ENCODE peak calls at places on chromosome 2, in eight cellular contexts. J, N, W, K, P, E, Z and O are unnamed samples. For H3K4me1 and H3K9me3, the result is how much of the 10 kb centered on the place peaks cover.

GRCh38 chr2:68185541-68186164 is 28.0 kb downstream of the PNO1 start:
- DNase-seq in J (no peak), N (no peak), W (peak), K (peak), P (peak), E (peak), Z (peak), O (peak)

GRCh38 chr2:4763009-4763408 is 929.2 kb upstream of the SOX11 start:
- DNase-seq in J (no peak), N (no peak), W (no peak), K (no peak), P (no peak), E (no peak), Z (peak), O (no peak)

GRCh38 chr2:190726255-190726654 is 77.4 kb downstream of the NAB1 start:
- DNase-seq in J (no peak), N (no peak), W (no peak), K (peak), P (no peak), E (no peak), Z (no peak), O (no peak)

GRCh38 chr2:170714156-170715061 is 728 bp upstream of the SP5 start:
- DNase-seq in J (no peak), N (peak), W (peak), K (no peak), P (no peak), E (peak), Z (peak), O (peak)

GRCh38 chr2:4898706-4899105 is 793.5 kb upstream of the SOX11 start:
- DNase-seq in J (no peak), N (no peak), W (no peak), K (no peak), P (no peak), E (no peak), Z (peak), O (no peak)

GRCh38 chr2:138602166-138602460 is 100.5 kb downstream of the SPOPL start:
- DNase-seq in J (no peak), N (no peak), W (no peak), K (no peak), P (no peak), E (no peak), Z (no peak), O (no peak)

GRCh38 chr2:173884403-173884802 is 80.8 kb downstream of the SP3 start:
- DNase-seq in J (no peak), N (peak), W (peak), K (peak), P (no peak), E (peak), Z (peak), O (peak)

GRCh38 chr2:63525905-63526304 is 62.4 kb downstream of the WDPCP start:
- DNase-seq in J (no peak), N (no peak), W (no peak), K (no peak), P (no peak), E (no peak), Z (no peak), O (no peak)

GRCh38 chr2:128520787-128521186 is 202.1 kb upstream of the HS6ST1 start:
- DNase-seq in J (no peak), N (no peak), W (no peak), K (no peak), P (no peak), E (no peak), Z (peak), O (no peak)

GRCh38 chr2:240903191-240904060 is 2.7 kb upstream of the CROCC2 start:
- DNase-seq in J (no peak), N (no peak), W (no peak), K (no peak), P (no peak), E (no peak), Z (no peak), O (peak)

GRCh38 chr2:215391531-215391930 is 44.3 kb downstream of the FN1 start:
- DNase-seq in J (no peak), N (no peak), W (no peak), K (no peak), P (no peak), E (no peak), Z (peak), O (no peak)

GRCh38 chr2:138485019-138485418 is 16.6 kb upstream of the SPOPL start:
- DNase-seq in J (no peak), N (no peak), W (peak), K (no peak), P (no peak), E (no peak), Z (peak), O (no peak)

GRCh38 chr2:75865083-75865482 is 154.4 kb upstream of the GCFC2 start:
- DNase-seq in J (no peak), N (peak), W (no peak), K (no peak), P (no peak), E (no peak), Z (no peak), O (no peak)

GRCh38 chr2:158172719-158173118 is 71.0 kb downstream of the UPP2 start:
- DNase-seq in J (no peak), N (no peak), W (no peak), K (no peak), P (no peak), E (no peak), Z (no peak), O (no peak)

DNA sequence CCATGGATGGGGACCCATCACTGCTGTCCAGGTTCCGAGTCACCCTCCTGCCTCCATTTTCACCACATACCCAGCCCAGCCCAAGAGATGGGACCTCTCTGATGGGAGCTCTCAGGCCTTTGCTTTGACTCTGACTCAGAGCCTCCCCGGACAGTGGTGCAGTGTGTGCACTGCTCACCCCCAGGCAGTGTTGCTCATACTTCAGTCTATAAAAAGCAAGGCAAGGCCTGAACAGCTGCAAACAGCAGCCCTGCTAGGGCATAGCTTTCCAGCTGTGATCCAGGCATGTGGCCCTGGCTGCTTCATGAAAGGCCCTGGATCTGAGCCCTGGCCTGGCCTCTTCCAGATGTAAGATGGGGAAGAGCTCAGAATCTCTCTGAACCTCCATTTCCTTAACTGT is 207.1 kb downstream of the ARL4C start:
- DNase-seq in J (no peak), N (no peak), W (peak), K (peak), P (no peak), E (no peak), Z (peak), O (no peak)
- H3K4me1 ChIP-seq in J (under half), N (under half), W (under half), K (under half), P (under half), E (under half), Z (under half), O (under half)

DNA sequence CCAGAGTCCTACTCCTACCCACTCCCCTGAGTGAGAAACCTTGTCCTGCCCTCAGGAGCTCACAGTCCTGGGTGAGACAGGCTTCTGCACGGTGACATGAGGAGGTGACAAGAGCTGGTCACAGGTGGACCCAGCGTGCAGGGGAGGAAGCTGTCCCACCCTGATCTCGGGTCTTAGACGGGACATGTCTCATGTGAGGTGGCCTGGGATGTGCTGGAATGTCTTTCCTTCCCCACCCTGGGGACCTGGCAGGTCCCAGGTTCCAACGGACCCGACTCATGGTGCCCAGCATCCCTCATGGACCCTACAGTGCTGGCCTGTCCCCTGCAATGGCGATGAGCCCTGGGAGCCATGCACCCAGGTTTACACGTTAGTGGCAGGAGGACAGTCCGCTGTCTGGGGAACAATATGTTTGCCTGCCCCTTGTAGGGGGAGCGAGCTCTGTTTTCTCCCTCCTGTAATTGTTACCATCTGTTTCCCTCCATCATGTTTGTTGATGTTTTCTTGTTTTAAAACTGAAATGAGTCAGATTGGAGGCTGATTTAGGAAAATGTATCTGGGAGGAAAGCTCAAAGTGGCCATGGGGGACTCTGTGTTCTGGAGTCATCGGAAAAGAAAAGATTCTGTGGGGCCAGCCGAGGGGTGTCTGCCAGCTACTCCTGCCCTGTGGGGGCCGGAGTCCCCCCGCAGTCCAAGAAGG is 238.1 kb downstream of the KLHL29 start:
- DNase-seq in J (no peak), N (no peak), W (no peak), K (no peak), P (no peak), E (no peak), Z (no peak), O (no peak)
- H3K9me3 ChIP-seq in J (under half), N (under half), W (under half), K (under half), P (under half), E (under half), Z (under half), O (under half)

GRCh38 chr2:28568533-28568932 is 72.7 kb downstream of the PLB1 start:
- DNase-seq in J (no peak), N (no peak), W (peak), K (peak), P (no peak), E (no peak), Z (peak), O (no peak)
- H3K27ac ChIP-seq in J (no peak), N (no peak), W (no peak), K (no peak), P (no peak), E (no peak), Z (peak), O (no peak)

GRCh38 chr2:66340521-66340920 is 94.4 kb upstream of the MEIS1 start:
- DNase-seq in J (no peak), N (no peak), W (no peak), K (no peak), P (no peak), E (no peak), Z (no peak), O (no peak)

GRCh38 chr2:66344087-66344663 is 90.8 kb upstream of the MEIS1 start:
- DNase-seq in J (no peak), N (no peak), W (no peak), K (no peak), P (no peak), E (no peak), Z (no peak), O (no peak)

GRCh38 chr2:66343259-66343658 is 91.7 kb upstream of the MEIS1 start:
- DNase-seq in J (no peak), N (no peak), W (no peak), K (no peak), P (no peak), E (no peak), Z (no peak), O (no peak)

DNA sequence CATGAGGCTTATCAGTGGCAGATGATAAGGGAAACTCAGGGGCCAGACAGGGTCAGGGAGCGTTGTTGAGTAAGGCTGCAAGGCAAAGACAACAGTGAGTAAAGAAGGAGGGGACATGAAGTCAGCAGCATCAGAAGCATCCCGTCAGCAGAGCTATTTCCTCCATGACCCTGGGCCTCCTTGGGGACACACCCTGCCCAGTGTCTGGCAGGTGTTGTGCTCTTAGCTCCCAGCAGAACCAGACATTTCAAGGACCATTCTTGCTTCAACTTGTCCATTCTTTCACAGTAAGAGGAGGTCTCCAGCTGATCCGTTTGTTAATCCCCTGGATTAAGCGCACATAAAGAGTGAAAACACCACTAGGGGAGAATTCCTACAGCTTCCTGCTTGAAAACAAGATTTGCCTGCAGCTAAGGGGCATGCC is 88.7 kb upstream of the MEIS1 start:
- DNase-seq in J (no peak), N (no peak), W (no peak), K (no peak), P (no peak), E (no peak), Z (no peak), O (no peak)
- H3K4me1 ChIP-seq in J (under half), N (under half), W (under half), K (under half), P (under half), E (under half), Z (under half), O (under half)

DNA sequence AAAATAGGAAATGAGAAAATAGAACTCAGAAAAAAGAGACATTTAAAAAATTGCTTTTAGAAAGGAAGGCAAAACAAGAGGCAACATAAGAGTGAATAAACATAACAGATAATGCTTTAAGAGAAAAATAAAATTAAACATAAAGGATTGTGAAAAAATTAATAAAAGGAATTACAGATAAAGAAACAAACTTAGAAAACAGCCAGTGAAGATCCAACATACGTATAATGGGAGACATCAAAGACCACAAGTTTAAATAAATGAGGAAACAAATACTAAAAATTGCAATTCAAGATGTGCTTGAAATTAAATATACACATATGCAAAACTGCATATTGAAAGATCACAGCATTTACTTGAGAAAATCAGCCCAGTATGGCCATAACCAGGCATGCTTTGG is 448.9 kb downstream of the NBAS start:
- DNase-seq in J (no peak), N (no peak), W (peak), K (peak), P (no peak), E (no peak), Z (peak), O (no peak)
- H3K9me3 ChIP-seq in J (under half), N (under half), W (under half), K (under half), P (under half), E (under half), Z (under half), O (under half)

GRCh38 chr2:124708661-124709060 is 683.6 kb downstream of the CNTNAP5 start:
- DNase-seq in J (no peak), N (no peak), W (no peak), K (no peak), P (no peak), E (no peak), Z (no peak), O (no peak)

DNA sequence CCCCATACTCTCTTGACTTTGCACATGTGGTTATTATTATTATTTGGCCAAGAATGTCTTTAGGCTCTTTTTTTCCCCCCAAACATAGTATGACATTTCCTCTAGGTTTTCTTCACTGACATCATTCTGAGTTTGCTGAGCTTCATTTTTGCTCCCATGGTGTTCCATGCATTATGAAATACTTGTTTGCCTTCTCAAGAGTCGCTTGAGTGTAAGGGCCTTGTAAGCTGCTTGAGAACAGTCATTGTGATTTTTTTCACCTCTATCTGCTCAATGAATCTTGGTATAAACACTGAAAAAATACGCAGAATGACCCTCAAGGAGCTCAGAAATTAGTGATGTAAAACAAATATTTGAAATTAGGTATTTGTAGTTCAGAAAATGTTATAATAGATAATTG is 688.9 kb downstream of the CNTNAP5 start:
- DNase-seq in J (no peak), N (no peak), W (no peak), K (no peak), P (no peak), E (no peak), Z (no peak), O (no peak)
- H3K27ac ChIP-seq in J (no peak), N (no peak), W (no peak), K (no peak), P (no peak), E (no peak), Z (no peak), O (no peak)

GRCh38 chr2:53964237-53964952 is 6.4 kb downstream of the PSME4 start:
- DNase-seq in J (no peak), N (no peak), W (no peak), K (no peak), P (no peak), E (no peak), Z (peak), O (no peak)

GRCh38 chr2:53960476-53960875 is 10.3 kb downstream of the PSME4 start:
- DNase-seq in J (no peak), N (no peak), W (no peak), K (no peak), P (no peak), E (no peak), Z (no peak), O (no peak)

GRCh38 chr2:53969285-53970094 is 1.3 kb downstream of the PSME4 start:
- DNase-seq in J (no peak), N (no peak), W (peak), K (peak), P (no peak), E (no peak), Z (peak), O (no peak)

GRCh38 chr2:53970095-53970897 is 497 bp downstream of the PSME4 start:
- DNase-seq in J (no peak), N (peak), W (peak), K (peak), P (no peak), E (peak), Z (peak), O (peak)

DNA sequence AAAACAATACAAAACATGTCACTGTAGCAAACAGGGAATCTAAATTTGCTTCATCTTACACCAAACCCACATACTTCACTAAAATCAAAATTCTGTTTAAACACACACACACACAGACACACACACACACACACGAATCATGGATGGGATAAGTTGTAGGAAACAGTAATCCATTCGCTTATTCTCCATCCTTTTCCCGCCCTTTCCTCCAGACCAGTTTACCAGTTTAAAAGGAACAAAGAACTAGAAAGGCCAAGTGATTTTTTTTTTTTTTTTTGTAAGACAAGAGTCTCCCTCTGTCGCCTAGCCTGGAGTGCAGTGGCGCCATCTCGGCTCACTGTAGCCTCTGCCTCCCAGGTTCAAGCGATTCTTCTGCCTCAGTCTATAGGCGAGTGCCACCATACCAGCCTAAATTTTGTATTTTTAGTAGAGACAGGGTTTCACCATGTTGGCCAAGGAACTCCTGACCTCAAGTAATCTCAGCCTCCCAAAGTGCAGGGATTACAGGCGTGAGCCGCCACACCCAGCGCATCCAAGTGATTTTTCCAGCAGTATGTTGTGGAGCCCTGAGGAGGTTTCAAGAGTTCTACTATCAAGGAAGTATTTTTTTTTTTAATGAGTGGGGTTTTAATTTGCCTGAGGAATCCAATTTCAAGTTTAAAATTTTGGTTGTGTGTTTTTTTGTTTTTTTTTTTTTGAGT is 5.7 kb downstream of the PSME4 start:
- DNase-seq in J (no peak), N (no peak), W (no peak), K (no peak), P (no peak), E (peak), Z (no peak), O (no peak)
- H3K4me1 ChIP-seq in J (under half), N (under half), W (under half), K (under half), P (under half), E (under half), Z (under half), O (under half)

GRCh38 chr2:151757861-151758260 is 23.6 kb upstream of the NEB start:
- DNase-seq in J (no peak), N (no peak), W (no peak), K (no peak), P (no peak), E (no peak), Z (no peak), O (no peak)

GRCh38 chr2:151758744-151759143 is 24.5 kb upstream of the NEB start:
- DNase-seq in J (no peak), N (no peak), W (no peak), K (no peak), P (no peak), E (no peak), Z (no peak), O (no peak)

GRCh38 chr2:151753540-151753939 is 19.3 kb upstream of the NEB start:
- DNase-seq in J (no peak), N (no peak), W (no peak), K (no peak), P (no peak), E (no peak), Z (no peak), O (no peak)

GRCh38 chr2:151754253-151754897 is 20.1 kb upstream of the NEB start:
- DNase-seq in J (no peak), N (no peak), W (no peak), K (no peak), P (no peak), E (no peak), Z (no peak), O (no peak)

DNA sequence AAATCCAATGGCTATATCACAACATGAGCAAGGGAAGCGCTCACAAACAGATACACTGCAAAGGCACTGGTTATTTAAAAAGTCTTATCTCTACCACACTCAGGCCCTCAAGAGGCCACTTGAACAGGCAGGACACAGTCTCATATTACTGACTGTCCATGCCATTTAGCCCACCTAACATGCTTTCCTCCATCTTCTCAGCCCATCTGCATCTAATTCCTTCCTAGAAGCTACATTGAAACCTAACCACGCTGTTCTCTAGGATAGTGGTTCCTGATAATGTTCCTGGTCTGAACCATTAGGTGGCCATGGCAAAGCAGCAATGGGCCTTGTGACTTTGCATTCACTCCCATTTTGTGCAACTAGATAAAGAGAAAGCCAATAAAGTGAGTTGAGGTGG is 22.5 kb upstream of the NEB start:
- DNase-seq in J (no peak), N (no peak), W (no peak), K (no peak), P (no peak), E (no peak), Z (no peak), O (no peak)
- H3K9me3 ChIP-seq in J (under half), N (under half), W (under half), K (under half), P (under half), E (under half), Z (under half), O (under half)